ENCODE peak calls at places on chromosomes 2 and 18, in ten cellular contexts. F is WERI-Rb-1, A is body of pancreas, B is sigmoid colon, Z is ovary, X is kidney epithelial cell, S is right lobe of liver, D is kidney, R is pancreas, E is cardiac muscle cell. C is an unnamed sample.
A peak's percentile ranks its signal among the peaks of the same experiment; 100 is the strongest.

GRCh38 chr2:240790370-240791210 is 29.4 kb downstream of the KIF1A start:
- DNase-seq in F (no peak), A (no peak), B (peak; percentile 56), Z (peak; percentile 25), X (no peak), S (no peak), D (peak; percentile 49), R (peak; percentile 43), E (no peak), C (no peak)

GRCh38 chr2:137207030-137207429 is 441.7 kb downstream of the THSD7B start:
- DNase-seq in F (no peak), A (no peak), B (no peak), Z (no peak), X (no peak), S (no peak), D (no peak), R (no peak), E (no peak), C (no peak)

GRCh38 chr2:159073256-159073655 is 104.8 kb downstream of the TANC1 start:
- DNase-seq in F (no peak), A (no peak), B (no peak), Z (no peak), X (peak; percentile 39), S (no peak), D (no peak), R (no peak), E (no peak), C (no peak)

GRCh38 chr2:45554764-45555163 is 56.3 kb downstream of the SRBD1 start:
- DNase-seq in F (no peak), A (no peak), B (no peak), Z (no peak), X (no peak), S (no peak), D (no peak), R (no peak), E (no peak), C (no peak)

GRCh38 chr2:128405467-128405900 is 86.8 kb upstream of the HS6ST1 start:
- DNase-seq in F (no peak), A (no peak), B (no peak), Z (no peak), X (no peak), S (peak; percentile 24), D (no peak), R (peak; percentile 44), E (no peak), C (no peak)

GRCh38 chr2:109463891-109464290 is 149.9 kb downstream of the SEPTIN10 start:
- DNase-seq in F (peak; percentile 2), A (no peak), B (peak; percentile 11), Z (no peak), X (no peak), S (no peak), D (no peak), R (peak; percentile 6), E (no peak), C (no peak)

GRCh38 chr2:221402072-221402471 is 170.0 kb downstream of the EPHA4 start:
- DNase-seq in F (no peak), A (no peak), B (no peak), Z (no peak), X (no peak), S (no peak), D (no peak), R (no peak), E (peak; percentile 7), C (no peak)

GRCh38 chr2:174180165-174180724 is 68.1 kb downstream of the OLA1 start:
- DNase-seq in F (no peak), A (no peak), B (no peak), Z (no peak), X (no peak), S (no peak), D (no peak), R (no peak), E (peak; percentile 37), C (no peak)

GRCh38 chr2:48527211-48527880 is 2.6 kb upstream of the STON1 start:
- DNase-seq in F (peak; percentile 40), A (no peak), B (no peak), Z (no peak), X (no peak), S (no peak), D (no peak), R (no peak), E (no peak), C (no peak)

GRCh38 chr2:173226899-173227692 is 127.6 kb upstream of the CDCA7 start:
- DNase-seq in F (no peak), A (no peak), B (no peak), Z (no peak), X (no peak), S (peak; percentile 54), D (no peak), R (no peak), E (peak; percentile 8), C (no peak)

GRCh38 chr2:111028720-111029119 is 92.0 kb upstream of the BCL2L11 start:
- DNase-seq in F (no peak), A (no peak), B (no peak), Z (no peak), X (no peak), S (no peak), D (no peak), R (no peak), E (no peak), C (no peak)
- TF ChIP-seq CTCF in F (no peak), A (no peak), B (no peak), Z (no peak), X (peak; percentile 11), S (no peak), D (no peak), R (no peak), E (no peak), C (no peak)

DNA sequence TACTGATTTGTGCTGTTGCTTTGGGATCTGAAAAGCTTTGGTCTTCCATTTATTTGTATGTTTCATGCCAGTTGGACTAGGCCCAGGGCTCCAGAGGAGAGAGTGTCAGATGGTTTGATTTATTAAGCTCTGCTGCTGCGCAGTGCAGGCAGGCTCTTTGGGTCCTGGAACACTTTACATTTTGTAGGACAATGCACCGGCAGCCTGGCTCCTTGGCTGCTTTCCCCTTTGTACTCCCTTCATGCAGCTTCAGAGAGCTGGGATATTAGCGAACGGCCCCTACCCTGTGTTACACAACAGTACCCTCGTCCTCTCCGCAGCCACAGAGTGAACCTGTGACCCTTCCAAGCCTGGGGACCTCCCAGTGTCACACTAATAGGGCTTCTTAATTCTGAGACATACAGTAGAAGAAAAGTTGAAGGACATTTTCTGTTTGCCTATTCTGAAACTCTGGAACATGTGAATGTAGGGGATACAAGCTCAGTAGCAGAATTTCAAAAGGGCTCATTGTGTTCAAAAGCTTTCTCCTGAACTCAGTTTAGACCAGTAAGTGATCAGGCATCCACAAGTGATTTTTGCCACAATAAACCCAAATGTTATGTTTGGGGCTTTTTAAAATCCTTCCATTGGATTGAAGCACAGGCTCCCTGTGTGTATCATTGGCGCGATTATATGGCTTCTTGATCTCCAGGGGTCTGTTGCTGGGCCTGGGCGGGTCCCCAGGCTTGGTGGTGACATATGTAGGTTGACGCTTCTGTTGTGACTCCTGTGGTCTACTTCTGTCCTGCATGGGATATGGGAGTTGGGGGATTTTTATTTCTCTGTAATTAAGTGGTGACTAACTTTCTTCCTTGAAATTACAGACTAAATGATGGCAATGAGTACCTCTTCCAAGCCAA is 56.5 kb upstream of the EML6 start:
- DNase-seq in F (no peak), A (peak; percentile 33), B (peak; percentile 87), Z (peak; percentile 78), X (no peak), S (peak; percentile 89), D (no peak), R (no peak), E (no peak), C (no peak)
- H3K36me3 ChIP-seq in F (peaks cover 89% of the 10 kb centered on the region), A (no peaks in the 10 kb centered on the region), B (peaks cover 44% of the 10 kb centered on the region), Z (no peaks in the 10 kb centered on the region), X (peaks cover 15% of the 10 kb centered on the region), S (peaks cover 11% of the 10 kb centered on the region), D (peaks cover 46% of the 10 kb centered on the region), R (peaks cover 18% of the 10 kb centered on the region), E (peaks cover 79% of the 10 kb centered on the region), C (peaks cover 63% of the 10 kb centered on the region)

DNA sequence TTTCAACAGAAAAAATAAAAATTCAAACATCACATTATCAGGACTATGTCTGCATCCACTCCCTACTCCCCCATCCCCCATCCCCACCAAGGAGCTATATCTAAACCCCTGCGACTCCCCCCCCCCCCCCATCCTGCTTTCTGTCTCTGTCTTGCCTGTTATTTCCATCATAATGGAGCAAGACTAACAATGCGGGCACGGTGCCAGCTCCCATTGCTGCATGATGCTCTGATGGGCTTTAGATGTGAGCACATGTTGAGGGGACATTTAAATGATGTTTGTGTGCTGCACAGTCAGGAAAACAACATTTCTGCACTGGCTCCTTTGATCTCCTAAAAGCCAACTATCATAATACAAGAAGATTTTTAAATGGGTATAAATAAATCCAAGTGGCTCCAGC is 644.2 kb upstream of the SETBP1 start:
- DNase-seq in F (no peak), A (peak; percentile 13), B (no peak), Z (no peak), X (no peak), S (no peak), D (peak; percentile 43), R (peak; percentile 72), E (peak; percentile 13), C (no peak)
- TF ChIP-seq CTCF in F (no peak), A (no peak), B (no peak), Z (no peak), X (no peak), S (no peak), D (no peak), R (no peak), E (no peak), C (no peak)

GRCh38 chr2:216151313-216152030 is 42.3 kb downstream of the XRCC5 start:
- DNase-seq in F (no peak), A (no peak), B (no peak), Z (no peak), X (peak; percentile 59), S (no peak), D (no peak), R (no peak), E (no peak), C (no peak)
- H3K36me3 ChIP-seq in F (peaks cover 85% of the 10 kb centered on the region), A (peaks cover 3% of the 10 kb centered on the region), B (peaks cover 92% of the 10 kb centered on the region), Z (no peaks in the 10 kb centered on the region), X (peaks cover 4% of the 10 kb centered on the region), S (no peaks in the 10 kb centered on the region), D (peaks cover 32% of the 10 kb centered on the region), R (no peaks in the 10 kb centered on the region), E (peaks cover 56% of the 10 kb centered on the region), C (peaks cover 46% of the 10 kb centered on the region)

DNA sequence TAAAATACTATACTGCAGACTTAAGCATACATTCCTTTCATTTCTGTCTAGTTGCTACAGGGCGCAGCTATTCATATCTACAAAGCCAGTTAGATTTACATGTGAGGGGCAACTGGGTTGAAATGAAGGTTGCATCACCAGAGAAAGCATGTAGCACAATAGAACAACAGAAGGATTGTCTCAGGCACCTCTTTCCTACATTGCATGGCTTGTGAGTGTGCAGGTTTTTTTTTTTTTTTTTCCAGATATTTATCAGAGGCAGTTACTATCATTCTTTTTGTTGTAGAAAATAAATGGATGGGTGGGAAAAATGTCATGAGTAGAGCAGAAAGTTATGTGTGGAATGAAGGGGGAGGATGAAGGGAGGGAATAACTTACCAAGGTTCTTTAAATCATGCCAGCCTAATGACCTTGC is 86.8 kb downstream of the ERBB4 start:
- DNase-seq in F (no peak), A (no peak), B (no peak), Z (no peak), X (peak; percentile 23), S (no peak), D (no peak), R (no peak), E (peak; percentile 35), C (no peak)
- TF ChIP-seq CTCF in F (no peak), A (no peak), B (no peak), Z (no peak), X (no peak), S (no peak), D (no peak), R (no peak), E (no peak), C (no peak)

GRCh38 chr2:69333352-69333751 is 53.7 kb downstream of the GFPT1 start:
- DNase-seq in F (no peak), A (no peak), B (no peak), Z (no peak), X (no peak), S (no peak), D (no peak), R (no peak), E (no peak), C (no peak)
- H3K36me3 ChIP-seq in F (peaks cover 55% of the 10 kb centered on the region), A (no peaks in the 10 kb centered on the region), B (peaks cover 64% of the 10 kb centered on the region), Z (no peaks in the 10 kb centered on the region), X (no peaks in the 10 kb centered on the region), S (no peaks in the 10 kb centered on the region), D (peaks cover 6% of the 10 kb centered on the region), R (peaks cover 12% of the 10 kb centered on the region), E (peaks cover 37% of the 10 kb centered on the region), C (peaks cover 37% of the 10 kb centered on the region)